ENCODE peak calls at places on chromosomes 12 and 14, in seven cellular contexts. U is esophagus muscularis mucosa, P is A549, M is HCT116, K is hepatocyte, I is lung, D is uterus. N is an unnamed sample.
A peak's percentile ranks its signal among the peaks of the same experiment; 100 is the strongest.

GRCh38 chr14:69501362-69501964 is 16.9 kb downstream of the PLEKHD1 start:
- DNase-seq in U (no peak), P (no peak), M (no peak), K (peak; percentile 50), I (no peak), D (no peak), N (no peak)

GRCh38 chr12:26630546-26631027 is 202.4 kb downstream of the ITPR2 start:
- DNase-seq in U (no peak), P (peak; percentile 18), M (no peak), K (peak; percentile 50), I (no peak), D (peak; percentile 30), N (no peak)

GRCh38 chr14:83913466-83913865 is 1616.5 kb upstream of the FLRT2 start:
- DNase-seq in U (no peak), P (no peak), M (no peak), K (no peak), I (no peak), D (no peak), N (no peak)

GRCh38 chr12:41681898-41682297 is 462.8 kb downstream of the GXYLT1 start:
- DNase-seq in U (no peak), P (no peak), M (no peak), K (no peak), I (no peak), D (no peak), N (no peak)

GRCh38 chr14:23517650-23518329 is 33.8 kb downstream of the ZFHX2 start:
- DNase-seq in U (no peak), P (no peak), M (no peak), K (no peak), I (no peak), D (no peak), N (no peak)

GRCh38 chr14:96625436-96625945 is 123.3 kb downstream of the PAPOLA start:
- DNase-seq in U (no peak), P (no peak), M (no peak), K (no peak), I (no peak), D (no peak), N (no peak)

GRCh38 chr12:70045036-70045435 is 198.2 kb upstream of the CNOT2 start:
- DNase-seq in U (no peak), P (no peak), M (no peak), K (no peak), I (no peak), D (peak; percentile 24), N (no peak)

GRCh38 chr12:77388611-77389265 is 323.4 kb upstream of the E2F7 start:
- DNase-seq in U (no peak), P (no peak), M (no peak), K (no peak), I (no peak), D (no peak), N (no peak)

GRCh38 chr12:49838973-49839633 is 3.8 kb downstream of the BCDIN3D start:
- DNase-seq in U (no peak), P (peak; percentile 58), M (peak; percentile 22), K (peak; percentile 60), I (no peak), D (no peak), N (peak; percentile 69)

GRCh38 chr14:64337901-64338615 is 43.9 kb upstream of the ESR2 start:
- DNase-seq in U (peak; percentile 93), P (peak; percentile 77), M (no peak), K (peak; percentile 88), I (no peak), D (no peak), N (peak; percentile 76)

GRCh38 chr14:101590616-101591015 is 29.3 kb downstream of the DIO3 start:
- DNase-seq in U (no peak), P (no peak), M (no peak), K (no peak), I (no peak), D (no peak), N (no peak)

GRCh38 chr14:34113051-34113511 is 162.2 kb upstream of the EGLN3 start:
- DNase-seq in U (no peak), P (peak; percentile 65), M (no peak), K (no peak), I (no peak), D (no peak), N (peak; percentile 68)

GRCh38 chr12:12804011-12804410 is 9.1 kb upstream of the DDX47 start:
- DNase-seq in U (no peak), P (peak; percentile 90), M (no peak), K (peak; percentile 44), I (no peak), D (no peak), N (no peak)

DNA sequence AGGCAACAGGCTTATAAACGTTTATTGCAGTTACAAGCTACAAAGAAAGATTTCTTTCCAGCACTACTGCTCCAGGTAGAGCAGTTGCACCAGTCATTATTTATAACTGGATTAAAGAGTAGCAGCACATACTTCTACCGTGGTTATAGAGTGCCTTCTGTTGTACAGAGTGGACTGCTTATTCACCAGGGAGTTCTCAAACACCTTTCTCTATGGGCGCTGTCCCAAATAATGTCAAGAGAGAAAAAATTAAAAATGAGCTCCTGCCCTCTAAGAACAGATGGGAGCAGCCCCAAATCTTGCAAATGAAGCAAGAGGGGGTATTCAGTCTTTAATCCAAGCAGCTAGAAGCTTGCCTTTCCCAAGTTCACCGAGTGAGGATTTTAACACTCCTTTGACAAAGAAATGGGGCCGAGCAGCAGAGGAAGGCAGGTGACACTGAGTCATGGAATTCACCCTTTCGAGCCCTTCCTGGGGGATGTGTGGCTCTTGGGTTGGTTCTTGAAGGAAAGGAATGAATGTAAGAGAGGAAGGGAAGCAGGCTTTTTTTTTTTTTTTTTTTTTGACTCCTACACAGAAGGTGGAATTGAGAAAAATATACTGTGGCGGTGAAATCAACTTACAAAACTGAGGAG is 181.2 kb downstream of the PRKCH start:
- DNase-seq in U (no peak), P (no peak), M (no peak), K (no peak), I (no peak), D (no peak), N (no peak)
- H3K4me3 ChIP-seq in U (no peak overlapping the region), P (no peak overlapping the region), M (no peak overlapping the region), K (no peak overlapping the region), I (no peak overlapping the region), D (no peak overlapping the region), N (no peak overlapping the region)

GRCh38 chr12:126855768-126856167 is 1411.2 kb upstream of the TMEM132C start:
- DNase-seq in U (no peak), P (no peak), M (no peak), K (no peak), I (no peak), D (no peak), N (no peak)
- TF ChIP-seq CTCF in U (no peak), P (no peak), M (no peak), K (no peak), I (no peak), D (no peak), N (no peak)

DNA sequence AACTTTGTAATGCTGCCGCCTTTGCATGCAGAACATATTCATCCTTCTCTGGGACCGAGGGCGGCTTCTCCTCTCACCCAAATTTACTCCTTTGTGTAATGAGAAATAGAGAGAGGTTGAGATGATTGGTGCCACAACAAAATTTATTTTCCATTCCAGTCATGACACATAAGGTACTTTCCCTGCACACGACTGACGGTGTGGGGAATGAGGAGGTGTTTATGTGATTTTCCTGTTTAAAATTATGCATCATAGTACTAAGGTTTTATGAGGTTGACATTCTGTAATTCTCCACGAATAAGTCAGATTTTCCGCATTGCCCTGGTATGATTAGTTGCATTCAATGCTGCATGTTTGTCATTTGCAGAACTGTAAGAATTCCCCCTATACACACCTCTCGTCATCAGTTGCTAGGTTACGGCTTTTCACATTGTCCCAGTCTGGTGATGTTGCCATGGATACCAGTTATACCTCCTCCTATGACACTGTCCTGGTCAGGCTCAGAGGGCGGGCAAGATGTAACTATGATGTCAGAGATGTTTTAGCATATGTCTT is 23.1 kb downstream of the BICDL1 start:
- DNase-seq in U (no peak), P (peak; percentile 78), M (peak; percentile 18), K (peak; percentile 38), I (no peak), D (no peak), N (peak; percentile 21)
- H3K4me3 ChIP-seq in U (no peak overlapping the region), P (no peak overlapping the region), M (no peak overlapping the region), K (no peak overlapping the region), I (no peak overlapping the region), D (no peak overlapping the region), N (no peak overlapping the region)

DNA sequence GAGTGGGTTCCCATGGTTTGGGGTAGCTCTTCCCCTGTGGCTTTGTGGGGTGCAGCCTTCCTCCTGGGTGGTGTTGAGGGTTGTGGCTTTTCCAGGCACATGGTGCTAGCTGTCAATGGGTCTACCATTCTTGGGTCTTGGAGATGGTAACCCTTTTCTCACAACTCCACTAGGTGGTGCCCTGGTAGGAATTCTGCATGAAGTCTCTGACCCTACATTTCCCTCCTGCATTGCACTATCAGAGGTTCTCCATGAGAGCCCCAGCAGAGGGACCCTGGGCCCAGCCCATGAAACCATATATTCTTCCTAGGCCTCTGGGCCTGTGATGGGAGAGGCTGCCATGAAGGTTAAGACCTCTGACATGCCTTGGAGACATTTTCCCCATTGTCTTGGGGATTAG is 1093.3 kb downstream of the SLC16A7 start:
- DNase-seq in U (no peak), P (peak; percentile 3), M (peak; percentile 4), K (no peak), I (no peak), D (no peak), N (peak; percentile 12)
- TF ChIP-seq CTCF in U (no peak), P (no peak), M (peak; percentile 21), K (no peak), I (no peak), D (no peak), N (no peak)

GRCh38 chr14:105701456-105702274 is 175.3 kb downstream of the TMEM121 start:
- DNase-seq in U (no peak), P (no peak), M (no peak), K (no peak), I (no peak), D (no peak), N (peak; percentile 7)
- H3K4me3 ChIP-seq in U (no peak overlapping the region), P (no peak overlapping the region), M (no peak overlapping the region), K (no peak overlapping the region), I (no peak overlapping the region), D (no peak overlapping the region), N (no peak overlapping the region)

GRCh38 chr12:113003631-113004030 is 25.3 kb downstream of the OAS2 start:
- DNase-seq in U (no peak), P (no peak), M (no peak), K (no peak), I (no peak), D (no peak), N (no peak)

GRCh38 chr12:113002676-113003075 is 24.4 kb downstream of the OAS2 start:
- DNase-seq in U (no peak), P (no peak), M (no peak), K (no peak), I (no peak), D (no peak), N (no peak)

GRCh38 chr12:113006641-113007040 is 28.3 kb downstream of the OAS2 start:
- DNase-seq in U (no peak), P (no peak), M (no peak), K (no peak), I (no peak), D (no peak), N (no peak)

GRCh38 chr12:113007166-113007565 is 28.8 kb downstream of the OAS2 start:
- DNase-seq in U (no peak), P (peak; percentile 24), M (peak; percentile 4), K (no peak), I (no peak), D (no peak), N (no peak)

GRCh38 chr12:113005759-113006158 is 27.4 kb downstream of the OAS2 start:
- DNase-seq in U (no peak), P (peak; percentile 20), M (peak; percentile 4), K (no peak), I (no peak), D (no peak), N (no peak)
- TF ChIP-seq CTCF in U (no peak), P (peak; percentile 21), M (peak; percentile 57), K (peak; percentile 23), I (no peak), D (no peak), N (peak; percentile 10)

N was measured in Caco-2.